ENCODE peak calls at places on chromosome 3, in seven cellular contexts. A is mammary epithelial cell, K is cardiac fibroblast, W is fibroblast of pulmonary artery, V is colonic mucosa, J is ovary, F is lower leg skin. Q is an unnamed sample.
A peak's percentile ranks its signal among the peaks of the same experiment; 100 is the strongest.

GRCh38 chr3:197730200-197730599 is 6.5 kb downstream of the RUBCN start:
- DNase-seq in V (no peak), F (no peak), A (peak; percentile 96), K (peak; percentile 66), J (no peak), W (peak; percentile 66), Q (no peak)

GRCh38 chr3:112569265-112569664 is 7.4 kb downstream of the SLC35A5 start:
- DNase-seq in W (no peak), V (no peak), F (no peak), A (no peak), K (no peak), J (no peak), Q (no peak)

GRCh38 chr3:49804141-49805041 is 1.3 kb downstream of the INKA1 start:
- DNase-seq in J (peak; percentile 48), W (no peak), A (peak; percentile 25), F (no peak), K (no peak), V (no peak), Q (no peak)

GRCh38 chr3:127822166-127822835 is at the start of gene MGLL:
- DNase-seq in K (peak; percentile 45), A (peak; percentile 50), F (peak; percentile 91), J (no peak), W (peak; percentile 32), V (peak; percentile 66), Q (no peak)

GRCh38 chr3:157201648-157202278 is 41.8 kb upstream of the CCNL1 start:
- DNase-seq in W (peak; percentile 71), F (no peak), J (no peak), A (peak; percentile 28), V (no peak), K (peak; percentile 78), Q (no peak)

GRCh38 chr3:4279706-4280105 is 23.5 kb upstream of the SETMAR start:
- DNase-seq in A (no peak), K (no peak), F (no peak), J (no peak), V (no peak), W (no peak), Q (no peak)

GRCh38 chr3:95055288-95055687 is 992.4 kb downstream of the NSUN3 start:
- DNase-seq in A (no peak), W (no peak), J (no peak), K (no peak), F (no peak), V (no peak), Q (no peak)

GRCh38 chr3:146469206-146470017 is at the start of gene PLSCR2:
- DNase-seq in F (peak; percentile 93), V (peak; percentile 83), J (peak; percentile 68), K (peak; percentile 23), W (no peak), A (no peak), Q (no peak)

GRCh38 chr3:34998905-34999304 is 640.4 kb upstream of the ARPP21 start:
- DNase-seq in F (no peak), J (no peak), A (no peak), K (peak; percentile 1), W (peak; percentile 21), V (no peak), Q (no peak)

GRCh38 chr3:178532414-178532813 is 3.8 kb upstream of the KCNMB2 start:
- DNase-seq in W (peak; percentile 22), F (no peak), A (no peak), J (no peak), V (no peak), K (peak; percentile 11), Q (no peak)

GRCh38 chr3:47899495-47900108 is 96.7 kb downstream of the DHX30 start:
- DNase-seq in F (no peak), A (peak; percentile 9), V (no peak), J (no peak), K (no peak), W (no peak), Q (no peak)

GRCh38 chr3:24523988-24524727 is 29.5 kb upstream of the THRB start:
- DNase-seq in W (no peak), K (no peak), J (no peak), A (peak; percentile 91), F (no peak), V (no peak), Q (no peak)

GRCh38 chr3:111986800-111987199 is 8.0 kb downstream of the ABHD10 start:
- DNase-seq in K (no peak), W (no peak), J (no peak), V (no peak), F (no peak), A (no peak), Q (no peak)

GRCh38 chr3:156307704-156308103 is 187.3 kb downstream of the KCNAB1 start:
- DNase-seq in F (no peak), W (peak; percentile 87), J (peak; percentile 57), K (peak; percentile 86), A (peak; percentile 68), V (peak; percentile 57), Q (no peak)

GRCh38 chr3:120846073-120846472 is 61.9 kb upstream of the STXBP5L start:
- DNase-seq in K (no peak), V (no peak), J (no peak), W (no peak), A (no peak), F (no peak), Q (no peak)

GRCh38 chr3:111919370-111920065 is 59.3 kb upstream of the ABHD10 start:
- DNase-seq in F (no peak), K (no peak), J (no peak), V (no peak), W (no peak), A (no peak), Q (no peak)

GRCh38 chr3:125374501-125374995 is 577 bp downstream of the ZNF148 start:
- DNase-seq in W (peak; percentile 49), A (peak; percentile 48), J (no peak), K (peak; percentile 51), V (peak; percentile 51), F (peak; percentile 89), Q (peak; percentile 40)

GRCh38 chr3:140896997-140897396 is 44.6 kb upstream of the SLC25A36 start:
- DNase-seq in A (peak; percentile 27), J (no peak), K (no peak), V (no peak), F (peak; percentile 29), W (no peak), Q (no peak)

GRCh38 chr3:159458010-159458409 is 530.6 kb upstream of the IL12A start:
- DNase-seq in K (peak; percentile 83), F (no peak), J (no peak), W (peak; percentile 88), A (peak; percentile 97), V (no peak), Q (no peak)

GRCh38 chr3:138678086-138678485 is 69.5 kb downstream of the FAIM start:
- DNase-seq in F (no peak), K (no peak), A (no peak), W (no peak), J (no peak), V (no peak), Q (no peak)

GRCh38 chr3:88113311-88114162 is 36.2 kb upstream of the C3orf38 start:
- DNase-seq in W (peak; percentile 84), V (peak; percentile 73), K (peak; percentile 81), A (peak; percentile 58), J (peak; percentile 20), F (no peak), Q (no peak)

GRCh38 chr3:58104712-58105111 is 96.5 kb downstream of the FLNB start:
- DNase-seq in K (no peak), J (no peak), A (no peak), F (no peak), W (no peak), V (no peak), Q (no peak)

GRCh38 chr3:23481660-23482278 is 278.6 kb downstream of the UBE2E2 start:
- DNase-seq in W (no peak), J (no peak), A (no peak), K (peak; percentile 31), V (no peak), F (no peak), Q (no peak)

GRCh38 chr3:65093641-65094040 is 405.8 kb upstream of the ADAMTS9 start:
- DNase-seq in J (no peak), W (no peak), F (no peak), A (no peak), K (no peak), V (no peak), Q (no peak)

GRCh38 chr3:195807681-195808121 is 4.0 kb downstream of the MUC4 start:
- DNase-seq in W (no peak), F (no peak), J (no peak), K (no peak), A (no peak), V (peak; percentile 52), Q (no peak)

DNA sequence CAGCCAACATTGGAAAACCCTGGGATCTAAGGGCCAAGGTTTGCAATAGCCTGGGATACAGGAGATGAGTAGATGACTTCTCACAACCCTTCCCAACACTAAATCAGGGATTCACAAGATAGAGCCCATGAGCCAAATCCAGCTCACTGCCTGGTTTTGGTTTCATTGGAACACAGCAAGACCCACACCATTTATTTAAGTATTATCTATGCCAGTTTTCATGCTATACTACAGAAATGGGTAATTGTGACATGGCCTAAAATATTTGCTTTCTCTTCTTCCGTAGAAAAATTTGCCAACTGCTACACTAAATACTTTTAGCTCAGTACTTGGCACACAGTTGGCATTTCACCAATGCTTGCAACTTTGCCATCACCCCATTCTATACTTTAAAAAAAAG is 132.0 kb upstream of the LMCD1 start:
- DNase-seq in V (no peak), F (no peak), A (no peak), K (no peak), J (no peak), W (no peak), Q (no peak)
- H3K4me3 ChIP-seq in V (no peak overlapping the region), F (no peak overlapping the region), A (no peak overlapping the region), K (no peak overlapping the region), J (no peak overlapping the region), W (no peak overlapping the region), Q (no peak overlapping the region)

GRCh38 chr3:5523125-5523524 is 335.6 kb downstream of the EDEM1 start:
- DNase-seq in V (no peak), A (no peak), F (no peak), K (no peak), J (no peak), W (no peak), Q (no peak)
- H3K4me3 ChIP-seq in V (no peak overlapping the region), A (no peak overlapping the region), F (no peak overlapping the region), K (no peak overlapping the region), J (no peak overlapping the region), W (no peak overlapping the region), Q (no peak overlapping the region)

GRCh38 chr3:98793971-98794370 is 30.8 kb downstream of the ST3GAL6 start:
- DNase-seq in V (no peak), A (no peak), W (no peak), K (no peak), F (no peak), J (no peak), Q (no peak)
- H3K4me3 ChIP-seq in V (no peak overlapping the region), A (no peak overlapping the region), W (no peak overlapping the region), K (no peak overlapping the region), F (no peak overlapping the region), J (no peak overlapping the region), Q (no peak overlapping the region)

DNA sequence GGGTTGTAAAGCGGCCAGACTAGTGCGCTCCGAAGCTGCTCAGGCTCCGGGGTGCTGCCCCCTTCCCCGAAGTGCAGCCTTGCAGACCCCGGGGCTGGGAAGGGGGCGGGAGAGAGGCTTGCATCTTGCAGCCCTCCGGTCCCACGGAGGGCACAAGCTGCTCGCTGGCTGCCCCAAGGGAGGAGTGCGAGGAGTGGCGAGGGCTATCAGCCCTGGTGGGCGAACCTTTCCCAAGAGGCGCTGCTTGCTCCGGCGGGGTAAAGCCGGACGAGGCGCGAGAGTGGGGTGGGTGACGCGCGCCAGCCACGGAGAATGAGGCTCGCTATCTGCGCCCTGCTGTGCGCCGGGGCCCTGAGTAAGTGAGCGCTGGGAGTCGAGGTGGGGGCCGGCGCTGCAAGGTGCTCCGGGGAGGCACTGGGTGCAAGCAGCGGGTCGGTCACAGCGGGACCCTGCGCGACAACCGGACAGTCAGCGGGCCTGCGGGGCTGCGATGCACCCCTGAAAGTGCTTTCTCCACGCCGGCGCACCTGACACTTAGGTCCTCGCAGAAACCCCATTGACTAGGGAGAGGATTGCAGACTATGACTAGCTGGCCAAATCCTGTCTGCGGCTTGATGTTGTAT is 12.7 kb upstream of the TOPBP1 start:
- DNase-seq in A (no peak), K (no peak), W (no peak), F (no peak), J (no peak), V (no peak), Q (peak; percentile 56)
- H3K4me3 ChIP-seq in A (no peak overlapping the region), K (no peak overlapping the region), W (no peak overlapping the region), F (no peak overlapping the region), J (no peak overlapping the region), V (no peak overlapping the region), Q (peak overlapping the region; percentile 69)

Q was measured in dorsolateral prefrontal cortex.